ENCODE peak calls at places on chromosomes 7 and 10, in five cellular contexts. W is GM23248, D is MM.1S, Q is GM23338, L is neural progenitor cell. V is an unnamed sample. For H3F3A, the result is how much of the 10 kb centered on the place peaks cover.

GRCh38 chr7:96596120-96596826 is 113.4 kb downstream of the SEM1 start:
- DNase-seq in W (peak), D (peak), Q (peak), L (peak), V (peak)

GRCh38 chr10:48536916-48537890 is 67.7 kb downstream of the ARHGAP22 start:
- DNase-seq in W (no peak), D (no peak), Q (peak), L (no peak), V (no peak)

GRCh38 chr7:80520199-80520598 is 8.3 kb upstream of the GNAT3 start:
- DNase-seq in W (no peak), D (no peak), Q (no peak), L (no peak), V (no peak)

GRCh38 chr10:665579-666091 is 23.8 kb downstream of the DIP2C start:
- DNase-seq in W (no peak), D (no peak), Q (no peak), L (no peak), V (no peak)

GRCh38 chr10:69261184-69261583 is 17.1 kb upstream of the HK1 start:
- DNase-seq in W (no peak), D (no peak), Q (no peak), L (no peak), V (no peak)

GRCh38 chr7:143882611-143883078 is 19.3 kb downstream of the TCAF1 start:
- DNase-seq in W (peak), D (no peak), Q (peak), L (peak), V (no peak)

GRCh38 chr7:98352621-98353020 is 48.3 kb downstream of the BAIAP2L1 start:
- DNase-seq in W (peak), D (no peak), Q (no peak), L (no peak), V (peak)

GRCh38 chr7:120259382-120259781 is 13.6 kb upstream of the KCND2 start:
- DNase-seq in W (peak), D (no peak), Q (no peak), L (no peak), V (peak)

GRCh38 chr10:44261710-44262455 is 123.0 kb downstream of the CXCL12 start:
- DNase-seq in W (peak), D (no peak), Q (no peak), L (no peak), V (no peak)

GRCh38 chr10:116636976-116637375 is 16.2 kb downstream of the PNLIPRP2 start:
- DNase-seq in W (no peak), D (no peak), Q (peak), L (no peak), V (no peak)

GRCh38 chr7:122379491-122379890 is 74.9 kb upstream of the FEZF1 start:
- DNase-seq in W (no peak), D (no peak), Q (no peak), L (no peak), V (no peak)

GRCh38 chr10:19826712-19827111 is 10.5 kb downstream of the PLXDC2 start:
- DNase-seq in W (no peak), D (no peak), Q (no peak), L (no peak), V (no peak)

GRCh38 chr10:11685787-11686218 is 56.4 kb upstream of the ECHDC3 start:
- DNase-seq in W (peak), D (peak), Q (no peak), L (no peak), V (peak)

GRCh38 chr10:17396004-17396403 is 58.4 kb downstream of the ST8SIA6 start:
- DNase-seq in W (no peak), D (no peak), Q (no peak), L (no peak), V (no peak)

GRCh38 chr7:76129836-76130235 is 71.9 kb upstream of the SRRM3 start:
- DNase-seq in W (peak), D (no peak), Q (no peak), L (no peak), V (no peak)

GRCh38 chr7:55827577-55827976 is 35.0 kb downstream of the SEPTIN14 start:
- DNase-seq in W (no peak), D (no peak), Q (no peak), L (no peak), V (no peak)

GRCh38 chr10:91768123-91768522 is 30.1 kb upstream of the TNKS2 start:
- DNase-seq in W (peak), D (no peak), Q (no peak), L (no peak), V (peak)

GRCh38 chr7:11193131-11193867 is 219.6 kb downstream of the PHF14 start:
- DNase-seq in W (peak), D (no peak), Q (peak), L (peak), V (peak)

GRCh38 chr10:73493781-73494180 is 2.0 kb downstream of the PPP3CB start:
- DNase-seq in W (peak), D (no peak), Q (no peak), L (no peak), V (peak)

GRCh38 chr10:14837003-14837755 is 658 bp downstream of the CDNF start:
- DNase-seq in W (peak), D (no peak), Q (peak), L (peak), V (no peak)

GRCh38 chr10:114684822-114685209 is 26.7 kb upstream of the ABLIM1 start:
- DNase-seq in W (peak), D (no peak), Q (no peak), L (no peak), V (peak)

GRCh38 chr7:41010418-41010817 is 692.5 kb downstream of the INHBA start:
- DNase-seq in W (no peak), D (no peak), Q (no peak), L (no peak), V (no peak)

GRCh38 chr7:137007001-137007725 is 138.7 kb downstream of the CHRM2 start:
- DNase-seq in W (peak), D (no peak), Q (no peak), L (no peak), V (peak)

GRCh38 chr7:151572136-151572535 is 52.4 kb upstream of the RHEB start:
- DNase-seq in W (peak), D (no peak), Q (no peak), L (no peak), V (no peak)

GRCh38 chr10:77532068-77532467 is 105.5 kb downstream of the KCNMA1 start:
- DNase-seq in W (peak), D (no peak), Q (no peak), L (no peak), V (no peak)

GRCh38 chr7:25913574-25914224 is 238.3 kb upstream of the NFE2L3 start:
- DNase-seq in W (no peak), D (no peak), Q (no peak), L (no peak), V (no peak)

GRCh38 chr7:149558149-149558861 is 60.7 kb upstream of the ZNF746 start:
- DNase-seq in W (peak), D (no peak), Q (no peak), L (no peak), V (peak)

GRCh38 chr7:108280136-108280535 is 150.0 kb upstream of the LAMB4 start:
- DNase-seq in W (no peak), D (no peak), Q (no peak), L (no peak), V (no peak)

GRCh38 chr7:150586068-150586777 is 19.0 kb downstream of the GIMAP4 start:
- DNase-seq in W (no peak), D (no peak), Q (no peak), L (no peak), V (no peak)

GRCh38 chr10:49484501-49485230 is 54.3 kb downstream of the ERCC6 start:
- DNase-seq in W (peak), D (no peak), Q (no peak), L (no peak), V (no peak)

GRCh38 chr7:103447073-103447960 is 1.3 kb upstream of the SLC26A5 start:
- DNase-seq in W (peak), D (peak), Q (peak), L (peak), V (peak)

GRCh38 chr10:75281980-75282379 is 46.2 kb upstream of the COMTD1 start:
- DNase-seq in W (no peak), D (no peak), Q (no peak), L (no peak), V (no peak)

GRCh38 chr7:19122018-19122588 is 4.7 kb upstream of the TWIST1 start:
- DNase-seq in W (peak), D (peak), Q (peak), L (peak), V (peak)

GRCh38 chr10:34994565-34995142 is 95.5 kb downstream of the CUL2 start:
- DNase-seq in W (peak), D (peak), Q (peak), L (peak), V (peak)

GRCh38 chr7:130365511-130366441 is 14.5 kb upstream of the CPA1 start:
- DNase-seq in W (peak), D (no peak), Q (peak), L (peak), V (peak)

GRCh38 chr10:78851652-78852051 is 217.1 kb upstream of the ZMIZ1 start:
- DNase-seq in W (peak), D (no peak), Q (no peak), L (no peak), V (no peak)

DNA sequence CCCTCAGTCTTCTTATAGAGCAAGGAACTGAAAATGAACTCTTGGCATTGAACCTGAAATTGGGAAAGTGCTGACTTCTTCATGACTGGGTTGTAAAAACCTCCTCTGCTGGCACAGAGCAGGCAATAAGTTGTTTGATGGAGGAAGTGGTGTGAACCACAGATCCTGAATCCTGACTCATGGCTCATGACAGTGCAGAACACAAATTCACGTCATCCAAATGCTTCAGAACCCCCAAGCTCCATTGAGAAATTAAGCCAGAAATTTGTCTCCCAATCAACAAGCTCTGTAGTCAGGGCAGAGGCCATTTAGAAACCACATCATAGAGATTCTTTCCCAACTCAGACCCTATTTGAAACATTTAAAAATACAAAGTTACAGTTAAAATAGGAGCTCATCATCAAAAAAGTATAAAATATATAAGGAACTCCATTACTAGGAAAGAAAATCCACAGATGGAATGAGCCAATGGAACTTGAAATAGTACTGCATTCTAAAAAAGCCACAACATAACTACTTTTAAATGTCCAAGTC is 10.3 kb upstream of the STK17A start:
- DNase-seq in W (peak), D (peak), Q (no peak), L (no peak), V (peak)
- TF ChIP-seq EZH2 in W (no peak), D (no peak), Q (no peak), L (no peak), V (no peak)

DNA sequence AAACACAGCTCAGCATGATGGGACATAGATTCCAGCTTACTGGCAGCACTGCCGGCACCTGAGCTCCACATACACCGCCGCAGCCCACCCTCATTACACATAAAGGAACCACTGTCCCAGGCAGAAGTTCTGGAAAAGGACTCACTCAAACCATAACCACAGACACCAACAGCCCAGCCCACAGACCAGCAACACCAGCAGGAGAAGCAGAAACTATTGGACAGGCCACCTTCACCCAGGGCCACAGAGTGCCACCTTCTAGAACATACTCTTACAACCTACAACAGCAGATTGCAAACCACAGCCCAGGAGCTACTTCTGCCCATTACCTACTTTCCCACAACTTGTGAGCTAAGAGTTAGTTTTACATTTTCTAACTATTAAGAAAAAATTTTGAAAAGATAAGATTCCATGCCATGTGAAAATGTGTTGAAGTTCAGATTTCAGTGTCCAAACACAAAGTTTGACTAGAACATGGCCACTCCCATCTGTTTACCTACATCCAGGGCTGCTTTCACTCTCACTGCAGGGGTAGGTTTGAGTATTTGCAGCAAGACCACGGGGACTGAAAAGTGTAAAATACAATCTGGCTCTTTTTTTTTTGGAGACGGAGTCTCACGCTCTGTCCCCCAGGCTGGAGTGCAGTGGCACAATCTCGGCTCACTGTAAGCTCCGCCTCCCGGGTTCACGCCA is 153.0 kb downstream of the TNS3 start:
- DNase-seq in W (no peak), D (no peak), Q (no peak), L (no peak), V (no peak)
- H3F3A ChIP-seq in W (under half), D (under half), Q (under half), L (under half), V (under half)

DNA sequence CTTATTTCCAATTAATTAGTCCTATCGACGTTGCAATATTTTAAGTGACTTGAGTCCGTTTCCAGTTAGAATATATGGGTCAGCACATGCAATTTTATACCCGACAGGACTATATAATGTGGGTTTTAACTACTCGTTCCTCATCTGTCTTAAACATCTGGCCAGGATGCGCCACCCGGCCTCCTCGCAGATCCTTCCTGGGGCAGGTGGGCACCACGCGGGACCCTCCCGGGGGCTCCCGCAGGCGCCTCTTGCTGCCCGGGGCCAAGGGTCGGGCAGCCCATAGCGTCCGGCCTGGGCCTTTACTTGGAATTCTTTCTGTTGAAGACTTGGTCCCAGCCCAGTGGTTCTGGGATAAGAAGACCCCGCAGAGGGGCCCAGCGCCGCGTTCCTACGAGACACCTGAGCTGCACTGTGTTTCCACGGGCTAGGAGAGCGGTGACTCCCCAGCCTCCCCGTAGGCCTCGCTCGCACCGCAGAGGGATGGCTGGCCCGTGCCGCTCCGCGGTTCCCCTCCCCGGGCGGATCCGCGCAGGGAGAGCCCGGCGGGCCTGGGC is 10.1 kb upstream of the MNX1 start:
- DNase-seq in W (no peak), D (no peak), Q (peak), L (peak), V (no peak)
- TF ChIP-seq EZH2 in W (no peak), D (no peak), Q (peak), L (peak), V (peak)

DNA sequence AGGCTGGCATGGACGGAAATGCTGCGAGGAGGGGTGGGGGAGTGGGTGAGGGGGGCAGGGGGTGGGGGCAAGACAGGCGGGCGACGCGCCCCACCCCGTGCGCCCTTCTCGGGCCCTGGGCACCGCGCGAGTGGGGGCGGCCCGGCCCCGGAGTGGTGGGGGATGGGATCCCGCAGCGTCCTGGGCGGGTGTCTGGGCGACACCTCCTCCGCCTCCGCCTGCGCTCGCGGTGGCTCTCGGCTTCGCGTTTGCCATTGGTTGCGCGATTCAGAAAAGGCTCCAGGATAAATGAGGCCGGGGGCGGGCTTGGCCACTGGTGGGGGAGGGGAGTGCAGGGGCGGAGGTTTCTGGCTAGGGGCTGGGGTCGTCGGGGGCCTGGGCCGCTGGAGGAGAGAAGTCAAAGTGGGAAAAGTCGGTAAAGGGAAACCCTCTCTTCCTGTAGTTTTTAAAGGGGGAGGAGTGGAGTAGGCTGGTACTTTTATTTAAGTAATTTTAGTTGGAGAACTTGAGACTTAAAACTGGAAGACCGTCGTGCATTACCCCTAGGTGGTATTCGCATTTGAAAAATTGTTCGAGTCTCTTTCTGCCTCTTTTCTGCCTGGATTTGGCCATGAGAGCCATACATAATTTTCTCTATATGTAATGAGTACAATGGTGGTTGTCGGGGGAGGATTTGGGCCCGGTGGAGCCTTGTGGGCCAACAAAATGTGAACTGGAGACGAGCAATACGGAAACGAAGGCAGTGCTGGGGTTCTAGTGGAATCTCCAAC is 984 bp upstream of the IGF2BP3 start:
- DNase-seq in W (peak), D (no peak), Q (peak), L (peak), V (peak)
- H3F3A ChIP-seq in W (under half), D (under half), Q (under half), L (half or more), V (under half)

DNA sequence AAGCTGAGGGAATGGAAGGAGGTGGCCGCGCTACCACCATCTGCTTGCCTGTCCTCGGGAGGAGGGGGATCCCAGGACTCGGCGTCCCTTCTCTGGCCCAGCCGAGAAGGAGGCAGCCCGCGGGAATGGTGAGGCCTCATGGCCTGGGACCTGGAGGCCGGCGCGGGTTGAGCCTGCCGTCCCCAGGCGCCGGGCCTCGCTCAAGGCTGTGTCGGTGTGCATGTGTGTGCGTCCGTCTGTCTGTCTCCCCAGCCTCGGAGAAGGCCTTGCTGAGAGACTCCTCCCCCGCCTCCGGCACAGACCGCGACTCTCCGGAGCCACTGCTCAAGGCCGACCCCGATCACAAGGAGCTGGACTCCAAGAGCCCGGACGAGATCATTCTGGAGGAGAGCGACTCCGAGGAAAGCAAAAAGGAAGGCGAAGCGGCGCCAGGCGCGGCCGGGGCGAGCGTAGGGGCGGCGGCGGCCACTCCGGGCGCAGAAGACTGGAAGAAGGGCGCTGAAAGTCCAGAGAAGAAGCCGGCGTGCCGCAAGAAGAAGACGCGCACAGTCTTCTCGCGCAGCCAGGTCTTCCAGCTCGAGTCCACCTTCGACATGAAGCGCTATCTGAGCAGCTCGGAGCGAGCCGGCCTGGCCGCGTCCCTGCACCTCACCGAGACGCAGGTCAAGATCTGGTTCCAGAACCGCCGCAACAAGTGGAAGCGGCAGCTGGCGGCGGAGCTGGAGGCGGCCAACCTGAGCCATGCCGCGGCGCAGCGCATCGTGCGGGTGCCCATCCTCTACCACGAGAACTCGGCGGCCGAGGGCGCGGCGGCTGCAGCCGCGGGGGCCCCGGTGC is 1.3 kb downstream of the HMX3 start:
- DNase-seq in W (peak), D (no peak), Q (peak), L (peak), V (no peak)
- TF ChIP-seq EZH2 in W (no peak), D (no peak), Q (peak), L (peak), V (peak)

DNA sequence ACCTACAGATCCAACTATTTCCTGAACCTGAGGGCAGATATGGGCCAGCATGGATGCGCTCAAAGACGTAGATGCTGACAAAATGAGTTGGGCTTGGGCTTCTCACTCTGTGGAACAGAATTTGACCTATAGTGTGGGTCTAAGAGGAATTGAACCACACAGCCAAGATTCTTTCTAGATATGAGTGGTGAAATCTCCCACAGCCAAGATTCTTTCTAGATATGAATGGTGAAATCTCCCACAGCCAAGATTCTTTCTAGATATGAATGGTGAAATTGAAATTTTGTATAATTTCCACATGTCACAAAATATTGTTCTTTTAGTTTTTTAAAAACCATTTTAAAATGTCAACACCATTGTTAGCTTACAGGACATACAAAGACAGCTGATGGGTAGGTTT is 215.4 kb upstream of the LRGUK start:
- DNase-seq in W (no peak), D (no peak), Q (no peak), L (no peak), V (no peak)
- H3F3A ChIP-seq in W (under half), D (under half), Q (under half), L (under half), V (under half)

GRCh38 chr10:30017576-30017975 is 41.8 kb downstream of the JCAD start:
- DNase-seq in W (no peak), D (no peak), Q (no peak), L (no peak), V (no peak)
- TF ChIP-seq EZH2 in W (no peak), D (no peak), Q (no peak), L (no peak), V (no peak)